ENCODE peak calls at places on chromosomes 6 and 20, in seven cellular contexts. One of them, this sample, is unnamed.

GRCh38 chr20:36574278-36575065 is 1.1 kb downstream of the TGIF2 start:
- DNase-seq in heart right ventricle: peak
- DNase-seq in activated T-cell treated with anti-CD3 and anti-CD28 coated beads, Interleukin-2, amount 50 U/mL, for 1 hour: peak
- DNase-seq in MV-4-11: peak
- DNase-seq in esophagus squamous epithelium: no peak
- DNase-seq in COR-L47: no peak
- DNase-seq in amniotic stem cell: no peak
- DNase-seq in this sample: no peak

GRCh38 chr20:9103955-9104354 is 35.1 kb downstream of the PLCB4 start:
- DNase-seq in esophagus squamous epithelium: no peak
- DNase-seq in COR-L47: no peak
- DNase-seq in amniotic stem cell: no peak
- DNase-seq in activated T-cell treated with anti-CD3 and anti-CD28 coated beads, Interleukin-2, amount 50 U/mL, for 1 hour: no peak
- DNase-seq in MV-4-11: no peak
- DNase-seq in heart right ventricle: no peak
- DNase-seq in this sample: no peak

GRCh38 chr6:8130399-8130798 is 28.1 kb upstream of the EEF1E1 start:
- DNase-seq in heart right ventricle: no peak
- DNase-seq in MV-4-11: no peak
- DNase-seq in amniotic stem cell: no peak
- DNase-seq in activated T-cell treated with anti-CD3 and anti-CD28 coated beads, Interleukin-2, amount 50 U/mL, for 1 hour: no peak
- DNase-seq in esophagus squamous epithelium: no peak
- DNase-seq in COR-L47: no peak
- DNase-seq in this sample: no peak

GRCh38 chr6:69086689-69087088 is 451.6 kb downstream of the ADGRB3 start:
- DNase-seq in COR-L47: no peak
- DNase-seq in heart right ventricle: no peak
- DNase-seq in activated T-cell treated with anti-CD3 and anti-CD28 coated beads, Interleukin-2, amount 50 U/mL, for 1 hour: no peak
- DNase-seq in amniotic stem cell: no peak
- DNase-seq in MV-4-11: no peak
- DNase-seq in esophagus squamous epithelium: no peak
- DNase-seq in this sample: no peak

GRCh38 chr6:169799474-169799926 is 48.1 kb downstream of the ERMARD start:
- DNase-seq in activated T-cell treated with anti-CD3 and anti-CD28 coated beads, Interleukin-2, amount 50 U/mL, for 1 hour: no peak
- DNase-seq in esophagus squamous epithelium: no peak
- DNase-seq in MV-4-11: no peak
- DNase-seq in amniotic stem cell: no peak
- DNase-seq in COR-L47: no peak
- DNase-seq in heart right ventricle: no peak
- DNase-seq in this sample: no peak

GRCh38 chr6:4103929-4104328 is 25.0 kb upstream of the FAM217A start:
- DNase-seq in COR-L47: no peak
- DNase-seq in MV-4-11: no peak
- DNase-seq in heart right ventricle: no peak
- DNase-seq in activated T-cell treated with anti-CD3 and anti-CD28 coated beads, Interleukin-2, amount 50 U/mL, for 1 hour: no peak
- DNase-seq in amniotic stem cell: no peak
- DNase-seq in esophagus squamous epithelium: no peak
- DNase-seq in this sample: no peak

GRCh38 chr20:4449977-4450715 is 271.6 kb upstream of the PRND start:
- DNase-seq in activated T-cell treated with anti-CD3 and anti-CD28 coated beads, Interleukin-2, amount 50 U/mL, for 1 hour: no peak
- DNase-seq in heart right ventricle: no peak
- DNase-seq in COR-L47: no peak
- DNase-seq in MV-4-11: peak
- DNase-seq in amniotic stem cell: no peak
- DNase-seq in esophagus squamous epithelium: no peak
- DNase-seq in this sample: peak

GRCh38 chr6:70669133-70669532 is 1.4 kb downstream of the SMAP1 start:
- DNase-seq in activated T-cell treated with anti-CD3 and anti-CD28 coated beads, Interleukin-2, amount 50 U/mL, for 1 hour: no peak
- DNase-seq in MV-4-11: no peak
- DNase-seq in heart right ventricle: no peak
- DNase-seq in amniotic stem cell: no peak
- DNase-seq in COR-L47: no peak
- DNase-seq in esophagus squamous epithelium: no peak
- DNase-seq in this sample: no peak

GRCh38 chr20:10672579-10673127 is 1.1 kb downstream of the JAG1 start:
- DNase-seq in COR-L47: peak
- DNase-seq in MV-4-11: peak
- DNase-seq in amniotic stem cell: no peak
- DNase-seq in heart right ventricle: peak
- DNase-seq in activated T-cell treated with anti-CD3 and anti-CD28 coated beads, Interleukin-2, amount 50 U/mL, for 1 hour: peak
- DNase-seq in esophagus squamous epithelium: no peak
- DNase-seq in this sample: no peak

GRCh38 chr6:167141667-167142432 is 15.9 kb downstream of the GPR31 start:
- DNase-seq in amniotic stem cell: no peak
- DNase-seq in esophagus squamous epithelium: no peak
- DNase-seq in COR-L47: peak
- DNase-seq in heart right ventricle: peak
- DNase-seq in activated T-cell treated with anti-CD3 and anti-CD28 coated beads, Interleukin-2, amount 50 U/mL, for 1 hour: peak
- DNase-seq in MV-4-11: peak
- DNase-seq in this sample: no peak

GRCh38 chr20:641516-641913 is 11.5 kb downstream of the SRXN1 start:
- DNase-seq in activated T-cell treated with anti-CD3 and anti-CD28 coated beads, Interleukin-2, amount 50 U/mL, for 1 hour: no peak
- DNase-seq in COR-L47: no peak
- DNase-seq in MV-4-11: no peak
- DNase-seq in amniotic stem cell: no peak
- DNase-seq in heart right ventricle: no peak
- DNase-seq in esophagus squamous epithelium: no peak
- DNase-seq in this sample: no peak

GRCh38 chr6:14281831-14282230 is 164.3 kb downstream of the CD83 start:
- DNase-seq in MV-4-11: no peak
- DNase-seq in esophagus squamous epithelium: no peak
- DNase-seq in amniotic stem cell: no peak
- DNase-seq in heart right ventricle: no peak
- DNase-seq in COR-L47: no peak
- DNase-seq in activated T-cell treated with anti-CD3 and anti-CD28 coated beads, Interleukin-2, amount 50 U/mL, for 1 hour: no peak
- DNase-seq in this sample: peak

GRCh38 chr6:33237731-33238130 is 29.4 kb downstream of the RING1 start:
- DNase-seq in activated T-cell treated with anti-CD3 and anti-CD28 coated beads, Interleukin-2, amount 50 U/mL, for 1 hour: no peak
- DNase-seq in esophagus squamous epithelium: no peak
- DNase-seq in amniotic stem cell: no peak
- DNase-seq in COR-L47: no peak
- DNase-seq in MV-4-11: peak
- DNase-seq in heart right ventricle: no peak
- DNase-seq in this sample: no peak

GRCh38 chr20:63174309-63175030 is 41.5 kb downstream of the YTHDF1 start:
- DNase-seq in COR-L47: no peak
- DNase-seq in heart right ventricle: no peak
- DNase-seq in activated T-cell treated with anti-CD3 and anti-CD28 coated beads, Interleukin-2, amount 50 U/mL, for 1 hour: no peak
- DNase-seq in esophagus squamous epithelium: no peak
- DNase-seq in amniotic stem cell: no peak
- DNase-seq in MV-4-11: no peak
- DNase-seq in this sample: no peak

GRCh38 chr20:57474816-57475215 is 50.1 kb downstream of the CTCFL start:
- DNase-seq in activated T-cell treated with anti-CD3 and anti-CD28 coated beads, Interleukin-2, amount 50 U/mL, for 1 hour: peak
- DNase-seq in amniotic stem cell: no peak
- DNase-seq in COR-L47: no peak
- DNase-seq in heart right ventricle: no peak
- DNase-seq in esophagus squamous epithelium: no peak
- DNase-seq in MV-4-11: peak
- DNase-seq in this sample: no peak

GRCh38 chr6:2773450-2773849 is 8.3 kb downstream of the WRNIP1 start:
- DNase-seq in activated T-cell treated with anti-CD3 and anti-CD28 coated beads, Interleukin-2, amount 50 U/mL, for 1 hour: no peak
- DNase-seq in esophagus squamous epithelium: no peak
- DNase-seq in MV-4-11: no peak
- DNase-seq in COR-L47: no peak
- DNase-seq in amniotic stem cell: no peak
- DNase-seq in heart right ventricle: no peak
- DNase-seq in this sample: no peak

GRCh38 chr6:26327450-26328264 is 37.3 kb upstream of the BTN3A2 start:
- DNase-seq in activated T-cell treated with anti-CD3 and anti-CD28 coated beads, Interleukin-2, amount 50 U/mL, for 1 hour: peak
- DNase-seq in heart right ventricle: no peak
- DNase-seq in COR-L47: peak
- DNase-seq in amniotic stem cell: peak
- DNase-seq in MV-4-11: peak
- DNase-seq in esophagus squamous epithelium: no peak
- DNase-seq in this sample: no peak

GRCh38 chr6:32188381-32189081 is 1.5 kb downstream of the PBX2 start:
- DNase-seq in amniotic stem cell: no peak
- DNase-seq in MV-4-11: no peak
- DNase-seq in heart right ventricle: no peak
- DNase-seq in COR-L47: no peak
- DNase-seq in activated T-cell treated with anti-CD3 and anti-CD28 coated beads, Interleukin-2, amount 50 U/mL, for 1 hour: no peak
- DNase-seq in esophagus squamous epithelium: no peak
- DNase-seq in this sample: no peak

GRCh38 chr6:28543671-28544131 is 18.0 kb downstream of the GPX5 start:
- DNase-seq in heart right ventricle: no peak
- DNase-seq in COR-L47: no peak
- DNase-seq in MV-4-11: peak
- DNase-seq in activated T-cell treated with anti-CD3 and anti-CD28 coated beads, Interleukin-2, amount 50 U/mL, for 1 hour: no peak
- DNase-seq in esophagus squamous epithelium: no peak
- DNase-seq in amniotic stem cell: no peak
- DNase-seq in this sample: no peak

GRCh38 chr6:80523029-80523428 is 416.6 kb downstream of the BCKDHB start:
- DNase-seq in heart right ventricle: no peak
- DNase-seq in COR-L47: no peak
- DNase-seq in MV-4-11: no peak
- DNase-seq in esophagus squamous epithelium: no peak
- DNase-seq in amniotic stem cell: no peak
- DNase-seq in activated T-cell treated with anti-CD3 and anti-CD28 coated beads, Interleukin-2, amount 50 U/mL, for 1 hour: no peak
- DNase-seq in this sample: no peak

GRCh38 chr6:124057448-124057847 is 253.8 kb downstream of the NKAIN2 start:
- DNase-seq in amniotic stem cell: no peak
- DNase-seq in heart right ventricle: no peak
- DNase-seq in MV-4-11: no peak
- DNase-seq in esophagus squamous epithelium: no peak
- DNase-seq in activated T-cell treated with anti-CD3 and anti-CD28 coated beads, Interleukin-2, amount 50 U/mL, for 1 hour: no peak
- DNase-seq in COR-L47: no peak
- DNase-seq in this sample: no peak

GRCh38 chr6:27238010-27238983 is 9.2 kb upstream of the PRSS16 start:
- DNase-seq in esophagus squamous epithelium: no peak
- DNase-seq in COR-L47: no peak
- DNase-seq in heart right ventricle: no peak
- DNase-seq in amniotic stem cell: no peak
- DNase-seq in activated T-cell treated with anti-CD3 and anti-CD28 coated beads, Interleukin-2, amount 50 U/mL, for 1 hour: no peak
- DNase-seq in MV-4-11: no peak
- DNase-seq in this sample: no peak

GRCh38 chr20:40195742-40196141 is 493.3 kb downstream of the MAFB start:
- DNase-seq in COR-L47: no peak
- DNase-seq in activated T-cell treated with anti-CD3 and anti-CD28 coated beads, Interleukin-2, amount 50 U/mL, for 1 hour: no peak
- DNase-seq in esophagus squamous epithelium: no peak
- DNase-seq in amniotic stem cell: no peak
- DNase-seq in heart right ventricle: no peak
- DNase-seq in MV-4-11: no peak
- DNase-seq in this sample: no peak

GRCh38 chr6:87918461-87918941 is 129.1 kb upstream of the SPACA1 start:
- DNase-seq in MV-4-11: no peak
- DNase-seq in amniotic stem cell: no peak
- DNase-seq in COR-L47: no peak
- DNase-seq in esophagus squamous epithelium: no peak
- DNase-seq in activated T-cell treated with anti-CD3 and anti-CD28 coated beads, Interleukin-2, amount 50 U/mL, for 1 hour: no peak
- DNase-seq in heart right ventricle: no peak
- DNase-seq in this sample: peak

GRCh38 chr6:70221025-70221714 is 81.7 kb downstream of the COL9A1 start:
- DNase-seq in heart right ventricle: no peak
- DNase-seq in esophagus squamous epithelium: no peak
- DNase-seq in COR-L47: peak
- DNase-seq in activated T-cell treated with anti-CD3 and anti-CD28 coated beads, Interleukin-2, amount 50 U/mL, for 1 hour: no peak
- DNase-seq in MV-4-11: no peak
- DNase-seq in amniotic stem cell: peak
- DNase-seq in this sample: no peak

GRCh38 chr6:39389372-39389767 is 66.9 kb upstream of the KCNK16 start:
- DNase-seq in COR-L47: no peak
- DNase-seq in amniotic stem cell: no peak
- DNase-seq in activated T-cell treated with anti-CD3 and anti-CD28 coated beads, Interleukin-2, amount 50 U/mL, for 1 hour: no peak
- DNase-seq in esophagus squamous epithelium: no peak
- DNase-seq in heart right ventricle: no peak
- DNase-seq in MV-4-11: no peak
- DNase-seq in this sample: no peak

GRCh38 chr6:143215363-143215762 is 154.7 kb downstream of the AIG1 start:
- DNase-seq in activated T-cell treated with anti-CD3 and anti-CD28 coated beads, Interleukin-2, amount 50 U/mL, for 1 hour: no peak
- DNase-seq in amniotic stem cell: no peak
- DNase-seq in MV-4-11: no peak
- DNase-seq in heart right ventricle: no peak
- DNase-seq in COR-L47: no peak
- DNase-seq in esophagus squamous epithelium: no peak
- DNase-seq in this sample: no peak

GRCh38 chr6:166244353-166245045 is 63.7 kb downstream of the PRR18 start:
- DNase-seq in heart right ventricle: no peak
- DNase-seq in esophagus squamous epithelium: no peak
- DNase-seq in activated T-cell treated with anti-CD3 and anti-CD28 coated beads, Interleukin-2, amount 50 U/mL, for 1 hour: no peak
- DNase-seq in amniotic stem cell: no peak
- DNase-seq in COR-L47: no peak
- DNase-seq in MV-4-11: no peak
- DNase-seq in this sample: no peak

GRCh38 chr6:154732538-154732823 is 735 bp upstream of the SCAF8 start:
- DNase-seq in activated T-cell treated with anti-CD3 and anti-CD28 coated beads, Interleukin-2, amount 50 U/mL, for 1 hour: no peak
- DNase-seq in MV-4-11: no peak
- DNase-seq in amniotic stem cell: no peak
- DNase-seq in heart right ventricle: no peak
- DNase-seq in esophagus squamous epithelium: no peak
- DNase-seq in COR-L47: no peak
- DNase-seq in this sample: peak

GRCh38 chr6:53544050-53544499 is 826 bp downstream of the GCLC start:
- DNase-seq in MV-4-11: no peak
- DNase-seq in amniotic stem cell: no peak
- DNase-seq in COR-L47: no peak
- DNase-seq in activated T-cell treated with anti-CD3 and anti-CD28 coated beads, Interleukin-2, amount 50 U/mL, for 1 hour: no peak
- DNase-seq in heart right ventricle: no peak
- DNase-seq in esophagus squamous epithelium: no peak
- DNase-seq in this sample: no peak

GRCh38 chr6:159988983-159989454 is 20.1 kb downstream of the IGF2R start:
- DNase-seq in MV-4-11: peak
- DNase-seq in amniotic stem cell: no peak
- DNase-seq in heart right ventricle: no peak
- DNase-seq in COR-L47: no peak
- DNase-seq in activated T-cell treated with anti-CD3 and anti-CD28 coated beads, Interleukin-2, amount 50 U/mL, for 1 hour: no peak
- DNase-seq in esophagus squamous epithelium: no peak
- DNase-seq in this sample: no peak

GRCh38 chr6:166456360-166457156 is 73.8 kb upstream of the MPC1 start:
- DNase-seq in esophagus squamous epithelium: no peak
- DNase-seq in amniotic stem cell: no peak
- DNase-seq in MV-4-11: no peak
- DNase-seq in heart right ventricle: no peak
- DNase-seq in COR-L47: peak
- DNase-seq in activated T-cell treated with anti-CD3 and anti-CD28 coated beads, Interleukin-2, amount 50 U/mL, for 1 hour: no peak
- DNase-seq in this sample: peak